ENCODE peak calls at places on chromosomes 7 and 10, in nine cellular contexts. Z is aorta, D is K562, K is heart right ventricle, Y is stomach, P is HCT116, X is colonic mucosa, U is Panc1, C is tibial artery. A is an unnamed sample. For H3K9me3, the result is how much of the 10 kb centered on the place peaks cover.

GRCh38 chr7:91826377-91826776 is 54.1 kb downstream of the MTERF1 start:
- DNase-seq in Z (no peak), D (no peak), K (no peak), Y (no peak), P (peak), X (no peak), U (no peak), C (no peak), A (no peak)

GRCh38 chr10:19935106-19935505 is 118.9 kb downstream of the PLXDC2 start:
- DNase-seq in Z (no peak), D (no peak), K (no peak), Y (no peak), P (no peak), X (no peak), U (no peak), C (no peak), A (no peak)

GRCh38 chr7:131293018-131293417 is 34.7 kb upstream of the MKLN1 start:
- DNase-seq in Z (no peak), D (no peak), K (peak), Y (no peak), P (no peak), X (no peak), U (no peak), C (peak), A (no peak)

GRCh38 chr10:103637855-103638561 is 144.5 kb downstream of the NEURL1 start:
- DNase-seq in Z (peak), D (no peak), K (peak), Y (peak), P (no peak), X (no peak), U (no peak), C (peak), A (no peak)

GRCh38 chr10:104501449-104501848 is 139.6 kb upstream of the SORCS3 start:
- DNase-seq in Z (no peak), D (no peak), K (no peak), Y (no peak), P (no peak), X (no peak), U (no peak), C (no peak), A (no peak)

GRCh38 chr10:105258674-105259065 is 617.6 kb downstream of the SORCS3 start:
- DNase-seq in Z (no peak), D (no peak), K (no peak), Y (no peak), P (no peak), X (no peak), U (no peak), C (no peak), A (no peak)

GRCh38 chr7:2166625-2167280 is 66.0 kb downstream of the MAD1L1 start:
- DNase-seq in Z (peak), D (no peak), K (no peak), Y (no peak), P (no peak), X (no peak), U (no peak), C (no peak), A (no peak)

GRCh38 chr10:104350146-104350635 is 3.4 kb upstream of the CFAP58 start:
- DNase-seq in Z (no peak), D (no peak), K (no peak), Y (no peak), P (peak), X (peak), U (no peak), C (no peak), A (peak)

GRCh38 chr10:75695994-75696393 is 264.6 kb downstream of the LRMDA start:
- DNase-seq in Z (no peak), D (no peak), K (no peak), Y (no peak), P (no peak), X (no peak), U (no peak), C (no peak), A (no peak)

GRCh38 chr10:50990568-50991495 is 83.5 kb upstream of the PRKG1 start:
- DNase-seq in Z (peak), D (no peak), K (peak), Y (no peak), P (peak), X (peak), U (no peak), C (peak), A (peak)

GRCh38 chr10:74083304-74083703 is 67.3 kb downstream of the AP3M1 start:
- DNase-seq in Z (no peak), D (no peak), K (no peak), Y (no peak), P (no peak), X (no peak), U (no peak), C (no peak), A (no peak)

GRCh38 chr10:30055094-30055701 is 4.2 kb downstream of the JCAD start:
- DNase-seq in Z (no peak), D (no peak), K (no peak), Y (no peak), P (no peak), X (no peak), U (no peak), C (peak), A (no peak)

GRCh38 chr10:79347894-79348639 is 798 bp downstream of the PPIF start:
- DNase-seq in Z (peak), D (peak), K (peak), Y (peak), P (peak), X (peak), U (no peak), C (peak), A (peak)

GRCh38 chr10:44959243-44960097 is at the start of gene RASSF4:
- DNase-seq in Z (peak), D (peak), K (peak), Y (peak), P (peak), X (peak), U (no peak), C (peak), A (peak)

GRCh38 chr7:159022238-159022993 is 122.3 kb downstream of the VIPR2 start:
- DNase-seq in Z (no peak), D (peak), K (no peak), Y (no peak), P (no peak), X (no peak), U (no peak), C (no peak), A (no peak)

GRCh38 chr10:1521741-1522140 is 215.6 kb downstream of the ADARB2 start:
- DNase-seq in Z (no peak), D (no peak), K (no peak), Y (no peak), P (no peak), X (no peak), U (no peak), C (no peak), A (no peak)

GRCh38 chr7:130910949-130911944 is 177.2 kb upstream of the KLF14 start:
- DNase-seq in Z (no peak), D (peak), K (no peak), Y (no peak), P (no peak), X (no peak), U (peak), C (no peak), A (peak)

GRCh38 chr7:25965405-25966123 is 186.4 kb upstream of the NFE2L3 start:
- DNase-seq in Z (no peak), D (no peak), K (no peak), Y (no peak), P (no peak), X (peak), U (no peak), C (no peak), A (peak)

GRCh38 chr10:15585303-15585715 is 134.4 kb downstream of the ITGA8 start:
- DNase-seq in Z (peak), D (peak), K (peak), Y (peak), P (peak), X (peak), U (peak), C (peak), A (peak)

GRCh38 chr10:100670828-100671479 is 74.4 kb upstream of the PAX2 start:
- DNase-seq in Z (peak), D (peak), K (peak), Y (peak), P (no peak), X (peak), U (no peak), C (no peak), A (peak)

GRCh38 chr10:125621052-125621451 is 61.9 kb downstream of the TEX36 start:
- DNase-seq in Z (no peak), D (no peak), K (no peak), Y (no peak), P (no peak), X (no peak), U (no peak), C (no peak), A (no peak)

GRCh38 chr7:89780291-89780690 is 374.0 kb upstream of the STEAP1 start:
- DNase-seq in Z (no peak), D (no peak), K (no peak), Y (no peak), P (no peak), X (no peak), U (no peak), C (no peak), A (no peak)

GRCh38 chr7:129778770-129779601 is 167.5 kb downstream of the NRF1 start:
- DNase-seq in Z (no peak), D (no peak), K (no peak), Y (no peak), P (no peak), X (peak), U (no peak), C (no peak), A (peak)

GRCh38 chr7:106625678-106626301 is 35.2 kb downstream of the CCDC71L start:
- DNase-seq in Z (no peak), D (no peak), K (peak), Y (no peak), P (no peak), X (peak), U (no peak), C (no peak), A (no peak)

GRCh38 chr10:68628576-68629127 is 68.5 kb downstream of the TET1 start:
- DNase-seq in Z (peak), D (no peak), K (no peak), Y (no peak), P (no peak), X (no peak), U (no peak), C (no peak), A (no peak)

GRCh38 chr10:21526952-21527633 is 1.6 kb upstream of the SKIDA1 start:
- DNase-seq in Z (peak), D (peak), K (peak), Y (peak), P (no peak), X (peak), U (no peak), C (peak), A (peak)

GRCh38 chr10:119782981-119783664 is 57.3 kb downstream of the INPP5F start:
- DNase-seq in Z (no peak), D (no peak), K (no peak), Y (no peak), P (no peak), X (no peak), U (no peak), C (no peak), A (no peak)

GRCh38 chr10:81179805-81180452 is 642.2 kb downstream of the SH2D4B start:
- DNase-seq in Z (no peak), D (no peak), K (no peak), Y (no peak), P (no peak), X (peak), U (no peak), C (no peak), A (no peak)

GRCh38 chr10:124012991-124013390 is 80.4 kb downstream of the CHST15 start:
- DNase-seq in Z (peak), D (no peak), K (no peak), Y (no peak), P (no peak), X (no peak), U (no peak), C (no peak), A (no peak)

GRCh38 chr7:100095704-100096103 is 5.5 kb downstream of the MCM7 start:
- DNase-seq in Z (no peak), D (no peak), K (no peak), Y (no peak), P (no peak), X (no peak), U (no peak), C (no peak), A (no peak)

GRCh38 chr7:1431644-1432380 is 27.5 kb downstream of the MICALL2 start:
- DNase-seq in Z (no peak), D (no peak), K (no peak), Y (no peak), P (no peak), X (no peak), U (no peak), C (no peak), A (no peak)

GRCh38 chr7:2478387-2478760 is 2.2 kb upstream of the GRIFIN start:
- DNase-seq in Z (peak), D (no peak), K (peak), Y (peak), P (no peak), X (peak), U (no peak), C (peak), A (peak)

GRCh38 chr7:36570508-36571219 is 153.6 kb downstream of the AOAH start:
- DNase-seq in Z (no peak), D (no peak), K (no peak), Y (no peak), P (no peak), X (no peak), U (no peak), C (no peak), A (no peak)

GRCh38 chr7:151864561-151864960 is 12.4 kb downstream of the PRKAG2 start:
- DNase-seq in Z (peak), D (no peak), K (no peak), Y (no peak), P (no peak), X (no peak), U (no peak), C (no peak), A (no peak)

GRCh38 chr7:152866125-152866524 is 106.6 kb downstream of the ACTR3B start:
- DNase-seq in Z (no peak), D (no peak), K (no peak), Y (no peak), P (no peak), X (no peak), U (no peak), C (no peak), A (no peak)

GRCh38 chr10:99605351-99605750 is 14.9 kb downstream of the SLC25A28 start:
- DNase-seq in Z (no peak), D (no peak), K (no peak), Y (no peak), P (no peak), X (no peak), U (no peak), C (no peak), A (no peak)

GRCh38 chr10:29834990-29835569 is 200.3 kb upstream of the SVIL start:
- DNase-seq in Z (no peak), D (no peak), K (no peak), Y (no peak), P (no peak), X (no peak), U (no peak), C (no peak), A (no peak)

GRCh38 chr10:58590152-58590551 is 77.5 kb downstream of the BICC1 start:
- DNase-seq in Z (no peak), D (no peak), K (no peak), Y (no peak), P (no peak), X (peak), U (no peak), C (peak), A (peak)

GRCh38 chr7:56213574-56213973 is 97.4 kb upstream of the NUPR2 start:
- DNase-seq in Z (no peak), D (no peak), K (no peak), Y (no peak), P (no peak), X (no peak), U (no peak), C (no peak), A (no peak)
- H3K9me3 ChIP-seq in Z (under half), D (under half), K (under half), Y (under half), P (under half), X (under half), U (under half), C (under half), A (under half)

GRCh38 chr7:157926521-157927167 is 589.8 kb downstream of the DNAJB6 start:
- DNase-seq in Z (peak), D (no peak), K (no peak), Y (no peak), P (no peak), X (no peak), U (no peak), C (no peak), A (no peak)

GRCh38 chr7:157927313-157927925 is 590.6 kb downstream of the DNAJB6 start:
- DNase-seq in Z (peak), D (no peak), K (no peak), Y (no peak), P (no peak), X (no peak), U (no peak), C (no peak), A (no peak)

GRCh38 chr7:157929671-157930070 is 592.9 kb downstream of the DNAJB6 start:
- DNase-seq in Z (peak), D (no peak), K (no peak), Y (no peak), P (no peak), X (no peak), U (no peak), C (no peak), A (no peak)

GRCh38 chr7:157928808-157929425 is 592.1 kb downstream of the DNAJB6 start:
- DNase-seq in Z (peak), D (no peak), K (no peak), Y (no peak), P (no peak), X (no peak), U (no peak), C (no peak), A (no peak)

DNA sequence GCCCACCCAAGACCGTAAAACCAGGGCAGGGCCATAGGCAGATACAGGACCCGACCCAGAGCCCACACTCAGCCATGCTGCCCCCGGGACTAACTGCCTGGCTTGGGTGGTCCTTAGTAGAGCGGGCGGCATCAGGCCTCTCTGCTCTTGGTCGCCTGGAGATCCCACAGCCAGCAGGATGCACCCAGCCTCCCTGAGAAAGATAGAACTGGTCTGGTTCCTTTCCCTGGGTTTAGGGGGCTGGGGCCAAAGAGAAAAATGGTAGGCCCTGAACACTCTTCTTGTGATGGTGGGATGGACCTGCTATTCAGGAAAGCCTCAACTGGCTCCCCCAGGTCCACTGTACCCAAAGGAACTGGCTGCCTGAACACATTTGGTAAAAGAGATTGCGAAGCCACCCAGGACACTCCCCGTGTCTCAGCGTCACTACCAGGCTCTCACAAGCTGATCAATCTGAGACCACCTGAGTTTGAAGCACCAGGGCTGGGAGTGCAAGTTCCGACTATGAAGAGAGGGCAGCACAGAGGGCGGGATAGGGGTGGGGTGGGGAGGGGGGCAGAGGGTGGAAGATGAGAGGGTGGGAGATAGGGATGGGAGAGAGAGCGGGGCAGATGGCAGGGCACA is 591.5 kb downstream of the DNAJB6 start:
- DNase-seq in Z (peak), D (no peak), K (no peak), Y (no peak), P (no peak), X (no peak), U (no peak), C (no peak), A (no peak)
- H3K9me3 ChIP-seq in Z (under half), D (under half), K (under half), Y (under half), P (under half), X (under half), U (under half), C (under half), A (under half)

GRCh38 chr7:85764034-85764433 is 577.2 kb upstream of the SEMA3D start:
- DNase-seq in Z (no peak), D (no peak), K (no peak), Y (no peak), P (no peak), X (no peak), U (no peak), C (no peak), A (no peak)

GRCh38 chr7:85770332-85770731 is 583.5 kb upstream of the SEMA3D start:
- DNase-seq in Z (no peak), D (no peak), K (no peak), Y (no peak), P (no peak), X (no peak), U (no peak), C (no peak), A (no peak)

DNA sequence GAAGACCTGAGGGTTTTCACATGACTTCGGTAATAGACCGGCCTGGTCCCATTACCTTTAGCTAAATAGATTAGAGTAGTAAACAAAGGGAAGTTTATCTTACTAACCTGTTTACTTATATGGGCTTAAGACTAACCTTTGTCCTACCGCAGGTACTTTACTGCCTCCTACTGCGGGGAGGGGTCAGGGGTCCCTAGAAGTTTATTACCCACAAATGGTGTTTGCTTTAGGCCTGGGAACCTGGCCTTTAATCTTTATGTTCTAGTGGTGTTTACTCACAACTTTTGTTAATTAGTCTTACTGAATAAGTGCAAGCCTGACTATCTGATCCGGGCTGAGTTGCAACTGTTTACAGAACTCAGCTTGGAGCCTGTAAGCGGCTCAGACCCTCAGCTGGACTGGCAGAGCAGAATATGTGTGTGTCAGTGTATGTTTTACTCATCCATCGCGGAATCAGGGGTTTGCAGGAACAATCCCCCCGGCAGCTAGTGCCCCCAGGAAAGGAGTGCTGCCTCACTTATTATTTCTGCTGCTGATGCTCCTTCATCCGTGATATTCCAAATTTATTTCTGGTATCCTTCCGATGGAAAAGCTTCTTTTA is 578.9 kb upstream of the SEMA3D start:
- DNase-seq in Z (peak), D (no peak), K (no peak), Y (no peak), P (no peak), X (peak), U (no peak), C (no peak), A (peak)
- H3K9me3 ChIP-seq in Z (under half), D (under half), K (under half), Y (under half), P (under half), X (under half), U (under half), C (under half), A (under half)

DNA sequence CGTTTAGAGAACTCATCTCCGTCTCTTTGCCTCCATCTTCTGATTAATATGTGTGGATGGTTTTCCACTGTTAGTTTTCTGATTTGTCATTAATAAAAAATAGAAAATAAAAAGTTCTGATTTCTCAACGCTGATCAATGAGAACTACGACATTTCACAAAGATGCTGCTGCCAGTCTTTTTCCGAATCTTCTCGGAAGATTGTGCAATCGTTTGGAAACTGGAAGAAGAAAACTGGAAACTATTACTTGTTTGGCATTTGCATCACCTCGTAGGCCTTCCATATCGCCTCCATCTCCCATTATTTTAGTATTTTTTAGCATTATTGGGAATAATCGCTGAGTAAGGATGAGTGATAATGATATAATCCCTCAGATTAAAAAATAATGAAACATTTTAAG is 123.2 kb upstream of the KLF6 start:
- DNase-seq in Z (no peak), D (no peak), K (no peak), Y (no peak), P (no peak), X (no peak), U (no peak), C (no peak), A (no peak)
- H3K9me3 ChIP-seq in Z (under half), D (under half), K (under half), Y (under half), P (under half), X (under half), U (under half), C (under half), A (under half)

DNA sequence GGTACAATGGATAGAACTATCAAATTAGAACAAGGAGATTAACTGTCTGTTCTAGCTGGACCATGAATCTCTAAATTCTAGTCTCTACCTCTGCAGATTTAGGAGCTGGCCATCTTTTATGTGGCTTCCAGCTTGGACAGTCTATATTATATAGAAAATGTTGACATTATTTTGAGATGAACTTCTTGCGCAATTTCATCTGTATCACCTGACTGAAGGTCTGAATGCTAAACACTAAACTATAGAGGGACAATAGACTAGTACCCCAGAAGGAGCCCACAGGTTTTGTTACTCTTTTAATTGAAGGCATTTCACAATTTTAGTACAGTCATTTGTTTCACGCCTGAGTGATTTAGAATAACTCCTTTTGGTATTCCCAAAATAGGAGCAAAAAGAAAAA is 222.4 kb upstream of the ANKRD30A start:
- DNase-seq in Z (no peak), D (no peak), K (no peak), Y (no peak), P (no peak), X (no peak), U (no peak), C (no peak), A (no peak)
- H3K9me3 ChIP-seq in Z (under half), D (under half), K (under half), Y (under half), P (under half), X (under half), U (under half), C (under half), A (under half)